ENCODE peak calls at places on chromosomes 5 and 9, in five cellular contexts. X is adipocyte, D is HCT116, H is neuronal stem cell, K is IMR-90. U is an unnamed sample. For H3K9me3, the result is how much of the 10 kb centered on the place peaks cover.

GRCh38 chr9:89428901-89429890 is 68.7 kb downstream of the SEMA4D start:
- DNase-seq in H (no peak), K (no peak), D (no peak), X (no peak), U (peak)

GRCh38 chr5:39040875-39041274 is 33.3 kb downstream of the RICTOR start:
- DNase-seq in D (no peak), K (no peak), H (no peak), X (no peak), U (no peak)

GRCh38 chr5:41808294-41808693 is 61.9 kb downstream of the OXCT1 start:
- DNase-seq in K (no peak), H (no peak), D (no peak), X (no peak), U (no peak)

GRCh38 chr9:80157561-80157983 is 585.8 kb downstream of the TLE4 start:
- DNase-seq in K (peak), X (peak), H (no peak), D (no peak), U (no peak)

GRCh38 chr9:130539473-130540223 is 39.7 kb upstream of the FUBP3 start:
- DNase-seq in H (no peak), K (peak), D (peak), X (peak), U (no peak)

GRCh38 chr5:129899454-129899853 is 4.8 kb upstream of the CHSY3 start:
- DNase-seq in K (peak), D (no peak), X (peak), H (no peak), U (no peak)

GRCh38 chr9:109232449-109232848 is 65.4 kb upstream of the FRRS1L start:
- DNase-seq in K (peak), D (no peak), H (no peak), X (peak), U (no peak)

GRCh38 chr9:69391946-69392345 is 66.9 kb downstream of the ENTREP1 start:
- DNase-seq in X (no peak), K (no peak), H (no peak), D (no peak), U (no peak)

GRCh38 chr5:168468836-168469235 is 17.4 kb upstream of the RARS1 start:
- DNase-seq in K (peak), D (no peak), X (peak), H (no peak), U (no peak)

GRCh38 chr5:102975040-102975439 is 144.9 kb downstream of the GIN1 start:
- DNase-seq in H (no peak), X (no peak), K (no peak), D (no peak), U (no peak)

GRCh38 chr5:36414869-36415282 is 113.2 kb upstream of the RANBP3L start:
- DNase-seq in X (peak), H (no peak), D (peak), K (peak), U (peak)

GRCh38 chr9:133959966-133960567 is 32.1 kb downstream of the VAV2 start:
- DNase-seq in K (no peak), X (no peak), H (no peak), D (no peak), U (no peak)

GRCh38 chr5:73116506-73116905 is 3.9 kb upstream of the TMEM171 start:
- DNase-seq in X (no peak), H (no peak), K (no peak), D (no peak), U (no peak)

GRCh38 chr9:105191508-105192118 is 52.8 kb upstream of the SLC44A1 start:
- DNase-seq in D (no peak), K (no peak), H (no peak), X (no peak), U (no peak)

GRCh38 chr9:14296462-14296861 is 17.5 kb downstream of the NFIB start:
- DNase-seq in X (no peak), K (no peak), D (no peak), H (no peak), U (no peak)

GRCh38 chr9:22427226-22427880 is 19.3 kb upstream of the DMRTA1 start:
- DNase-seq in X (no peak), D (no peak), K (no peak), H (no peak), U (no peak)

GRCh38 chr9:136900988-136901515 is 14.7 kb downstream of the TRAF2 start:
- DNase-seq in K (no peak), H (no peak), D (no peak), X (no peak), U (no peak)

GRCh38 chr5:138563340-138564118 is 11.7 kb downstream of the HSPA9 start:
- DNase-seq in H (no peak), K (no peak), D (no peak), X (no peak), U (no peak)

GRCh38 chr5:169649486-169649885 is 12.4 kb downstream of the DOCK2 start:
- DNase-seq in X (no peak), H (no peak), K (no peak), D (no peak), U (no peak)

GRCh38 chr9:4297795-4298254 is 2.0 kb downstream of the GLIS3 start:
- DNase-seq in H (peak), X (peak), K (peak), D (no peak), U (peak)

GRCh38 chr9:126325779-126326178 is 850 bp upstream of the MVB12B start:
- DNase-seq in X (no peak), D (no peak), K (no peak), H (no peak), U (no peak)

GRCh38 chr5:165138261-165138660 is 1632.8 kb downstream of the MAT2B start:
- DNase-seq in D (no peak), K (no peak), X (no peak), H (peak), U (no peak)

GRCh38 chr5:165139730-165140129 is 1634.3 kb downstream of the MAT2B start:
- DNase-seq in X (no peak), D (no peak), H (no peak), K (no peak), U (no peak)

GRCh38 chr5:165135551-165135950 is 1630.1 kb downstream of the MAT2B start:
- DNase-seq in K (no peak), D (no peak), H (no peak), X (no peak), U (no peak)

GRCh38 chr5:165139262-165139661 is 1633.8 kb downstream of the MAT2B start:
- DNase-seq in X (no peak), H (no peak), K (no peak), D (no peak), U (no peak)

DNA sequence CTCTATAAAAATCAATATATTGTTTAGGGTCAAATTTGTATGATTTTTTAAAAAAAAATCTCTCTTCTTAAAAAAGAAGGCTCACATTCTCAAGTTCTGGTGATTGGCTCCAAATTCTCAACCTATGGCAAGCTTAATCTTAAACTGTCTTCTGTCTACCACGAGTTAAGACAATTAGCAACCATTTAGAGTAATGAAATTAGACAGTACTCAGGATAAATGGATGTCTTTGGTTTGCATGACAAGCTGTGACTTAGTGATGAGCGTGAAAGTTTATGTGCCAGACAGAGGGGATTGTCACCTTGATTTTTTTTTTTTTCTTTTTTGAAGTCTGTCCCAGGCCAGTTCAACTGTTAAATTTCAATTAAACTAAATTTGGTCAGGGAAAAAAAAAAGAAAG is 1632.3 kb downstream of the MAT2B start:
- DNase-seq in K (no peak), X (no peak), H (no peak), D (no peak), U (no peak)
- H3K9me3 ChIP-seq in K (under half), X (under half), H (under half), D (under half), U (under half)

GRCh38 chr5:33273985-33274384 is 166.8 kb upstream of the TARS1 start:
- DNase-seq in D (no peak), X (no peak), K (no peak), H (no peak), U (no peak)

GRCh38 chr5:33275391-33275790 is 165.4 kb upstream of the TARS1 start:
- DNase-seq in D (no peak), X (no peak), H (no peak), K (no peak), U (no peak)

GRCh38 chr5:33281507-33281906 is 159.3 kb upstream of the TARS1 start:
- DNase-seq in X (no peak), D (no peak), H (no peak), K (peak), U (no peak)

GRCh38 chr5:33275921-33276705 is 164.7 kb upstream of the TARS1 start:
- DNase-seq in X (no peak), D (no peak), H (no peak), K (peak), U (no peak)

DNA sequence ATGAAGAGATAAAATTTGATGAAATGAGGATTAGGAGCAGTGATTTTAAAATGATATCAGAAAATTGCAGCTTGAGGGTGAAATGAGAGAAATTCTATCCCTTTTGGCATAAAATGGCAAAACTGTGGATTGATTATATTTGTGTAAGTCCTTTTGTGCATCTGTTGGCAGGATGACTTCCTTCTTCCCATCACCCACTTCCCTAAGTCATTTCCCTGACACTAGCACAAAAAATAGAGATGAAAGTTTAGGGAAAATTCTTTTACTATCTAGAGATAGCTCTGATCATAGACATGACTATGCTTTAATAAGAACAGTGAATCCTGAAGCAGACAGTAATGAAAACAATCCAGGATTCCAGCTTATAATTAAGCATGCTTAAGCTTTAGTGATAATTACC is 163.7 kb upstream of the TARS1 start:
- DNase-seq in X (no peak), K (no peak), H (no peak), D (no peak), U (no peak)
- H3K9ac ChIP-seq in X (no peak), K (no peak), H (no peak), D (no peak), U (no peak)

GRCh38 chr9:118575341-118576070 is 793.7 kb downstream of the BRINP1 start:
- DNase-seq in X (no peak), H (no peak), K (no peak), D (no peak), U (no peak)

GRCh38 chr9:118578467-118578866 is 790.8 kb downstream of the BRINP1 start:
- DNase-seq in K (no peak), H (no peak), D (no peak), X (peak), U (no peak)

DNA sequence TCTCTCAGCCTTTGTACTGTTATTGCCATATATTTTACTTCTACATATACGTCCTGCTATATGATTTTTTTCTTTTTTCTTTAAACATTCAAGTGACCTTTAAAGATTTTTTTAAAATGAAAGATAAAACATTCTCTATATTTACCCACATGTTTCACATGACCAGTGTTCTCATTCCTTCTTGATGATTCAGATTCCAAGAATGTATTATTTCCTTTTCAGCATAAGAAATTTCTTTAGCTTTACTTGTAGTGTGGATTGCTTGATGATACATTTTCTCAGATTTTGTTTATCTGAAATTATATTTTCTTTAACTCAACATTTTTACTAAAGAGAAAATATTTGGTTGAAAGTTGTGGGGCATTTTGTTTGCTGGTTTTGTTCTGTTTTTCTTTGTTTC is 792.1 kb downstream of the BRINP1 start:
- DNase-seq in K (no peak), D (no peak), X (peak), H (no peak), U (no peak)
- H3K9me3 ChIP-seq in K (under half), D (under half), X (under half), H (under half), U (under half)

GRCh38 chr5:66669086-66669861 is 73.1 kb downstream of the MAST4 start:
- DNase-seq in D (no peak), K (no peak), X (no peak), H (no peak), U (no peak)
- H3K9ac ChIP-seq in D (no peak), K (no peak), X (no peak), H (no peak), U (no peak)

DNA sequence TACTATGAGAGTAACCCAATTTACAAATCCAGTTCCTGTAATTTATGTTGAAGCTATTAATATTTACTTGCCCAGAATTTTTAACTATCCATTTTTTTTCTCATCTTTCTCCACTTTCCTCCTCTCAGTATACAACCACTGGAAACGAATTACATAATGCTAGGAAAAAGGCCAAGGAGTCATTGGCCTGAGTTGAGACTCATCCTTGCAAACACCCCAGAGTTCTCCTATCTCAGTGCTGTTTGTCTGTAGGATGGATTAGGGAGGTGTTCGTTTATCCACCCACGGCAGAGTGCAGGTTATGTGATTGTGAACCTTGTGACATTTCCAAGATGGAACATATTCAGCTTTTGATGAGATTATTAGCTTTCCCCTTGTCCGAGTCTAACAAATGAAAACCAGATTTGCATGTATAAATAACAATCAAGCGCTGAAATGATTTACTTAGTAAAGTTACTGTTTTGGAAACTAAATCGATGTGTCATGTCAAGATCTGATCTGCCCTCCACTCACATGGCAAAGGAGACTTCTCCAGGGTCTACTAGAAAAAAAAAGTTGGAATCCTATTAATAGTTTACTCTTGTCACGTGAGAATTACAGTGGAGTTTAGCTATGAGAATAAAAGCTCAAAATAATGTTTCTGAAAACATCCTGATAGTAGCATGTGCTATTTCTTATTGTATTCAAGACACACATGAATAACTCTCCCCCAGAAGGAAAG is 600.6 kb downstream of the EBF1 start:
- DNase-seq in D (no peak), K (no peak), H (no peak), X (no peak), U (no peak)
- H3K9me3 ChIP-seq in D (under half), K (under half), H (under half), X (under half), U (under half)

DNA sequence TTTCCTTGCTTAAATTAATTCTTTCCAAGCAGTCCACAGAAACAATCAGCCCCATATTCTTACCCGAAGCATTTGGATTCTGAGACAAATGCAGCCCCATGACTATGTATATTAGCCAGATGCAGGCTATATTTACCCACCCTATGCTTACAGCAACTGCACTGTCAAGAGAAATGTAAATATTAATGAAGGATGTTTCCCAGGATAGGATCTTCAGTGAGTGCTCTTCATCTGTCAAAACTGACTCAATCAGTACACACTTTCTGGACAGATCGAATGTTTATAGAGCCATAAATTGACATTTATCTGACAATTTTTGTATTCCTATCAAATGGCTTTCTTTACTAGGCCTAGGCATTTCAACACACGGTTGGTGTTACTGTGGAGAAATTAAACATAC is 725.3 kb upstream of the SEMA6A start:
- DNase-seq in D (no peak), H (no peak), K (no peak), X (no peak), U (no peak)
- H3K9ac ChIP-seq in D (no peak), H (no peak), K (no peak), X (no peak), U (no peak)